ENCODE peak calls at places on chromosomes 4 and X, in ten cellular contexts. O, I, U, Y, X, B, K, A, E and D are unnamed samples. For H3K9me3 and H3K27me3, the result is how much of the 10 kb centered on the place peaks cover.

GRCh38 chrX:115948018-115948923 is 222.3 kb upstream of the AGTR2 start:
- DNase-seq in O (no peak), I (no peak), U (no peak), Y (no peak), X (no peak), B (no peak), K (no peak), A (no peak), E (no peak), D (no peak)

GRCh38 chr4:140653718-140654515 is 85.2 kb upstream of the UCP1 start:
- DNase-seq in O (no peak), I (no peak), U (peak), Y (no peak), X (no peak), B (peak), K (peak), A (no peak), E (peak), D (no peak)

GRCh38 chrX:11530621-11531020 is 135.1 kb downstream of the ARHGAP6 start:
- DNase-seq in O (no peak), I (no peak), U (peak), Y (no peak), X (no peak), B (peak), K (no peak), A (no peak), E (no peak), D (no peak)

GRCh38 chrX:54178100-54178940 is 4.7 kb downstream of the FAM120C start:
- DNase-seq in O (no peak), I (no peak), U (peak), Y (no peak), X (no peak), B (no peak), K (peak), A (no peak), E (no peak), D (no peak)

GRCh38 chr4:148222991-148223660 is 219.1 kb downstream of the NR3C2 start:
- DNase-seq in O (no peak), I (no peak), U (no peak), Y (no peak), X (no peak), B (no peak), K (no peak), A (no peak), E (no peak), D (peak)

GRCh38 chr4:150943831-150944230 is 71.3 kb downstream of the LRBA start:
- DNase-seq in O (no peak), I (no peak), U (no peak), Y (no peak), X (no peak), B (no peak), K (no peak), A (no peak), E (no peak), D (no peak)

GRCh38 chr4:170015285-170015684 is 10.9 kb downstream of the MFAP3L start:
- DNase-seq in O (no peak), I (no peak), U (no peak), Y (no peak), X (no peak), B (no peak), K (no peak), A (no peak), E (no peak), D (no peak)

GRCh38 chr4:148273501-148273986 is 168.7 kb downstream of the NR3C2 start:
- DNase-seq in O (no peak), I (no peak), U (no peak), Y (no peak), X (no peak), B (peak), K (peak), A (no peak), E (no peak), D (peak)

GRCh38 chr4:88526221-88526815 is 2.7 kb upstream of the PYURF start:
- DNase-seq in O (no peak), I (no peak), U (no peak), Y (no peak), X (no peak), B (no peak), K (peak), A (peak), E (no peak), D (no peak)

GRCh38 chr4:28229092-28229491 is 1368.5 kb downstream of the STIM2 start:
- DNase-seq in O (no peak), I (no peak), U (peak), Y (no peak), X (no peak), B (no peak), K (no peak), A (no peak), E (peak), D (no peak)

GRCh38 chr4:23290656-23291055 is 597.9 kb downstream of the GBA3 start:
- DNase-seq in O (no peak), I (no peak), U (peak), Y (no peak), X (no peak), B (no peak), K (no peak), A (no peak), E (no peak), D (no peak)

GRCh38 chrX:45907776-45908175 is 637.4 kb downstream of the ZNF674 start:
- DNase-seq in O (no peak), I (no peak), U (no peak), Y (no peak), X (no peak), B (no peak), K (no peak), A (no peak), E (no peak), D (no peak)

GRCh38 chrX:129634541-129634940 is 20.2 kb downstream of the APLN start:
- DNase-seq in O (no peak), I (no peak), U (no peak), Y (no peak), X (no peak), B (no peak), K (no peak), A (no peak), E (no peak), D (no peak)

GRCh38 chr4:173990879-173991231 is 292.6 kb downstream of the FBXO8 start:
- DNase-seq in O (peak), I (no peak), U (no peak), Y (peak), X (no peak), B (peak), K (peak), A (no peak), E (no peak), D (peak)

GRCh38 chr4:147580396-147580795 is 36.8 kb upstream of the TMEM184C start:
- DNase-seq in O (no peak), I (no peak), U (peak), Y (no peak), X (no peak), B (no peak), K (no peak), A (no peak), E (no peak), D (no peak)

GRCh38 chr4:127506283-127506682 is 126.5 kb upstream of the INTU start:
- DNase-seq in O (no peak), I (no peak), U (no peak), Y (no peak), X (no peak), B (no peak), K (no peak), A (no peak), E (no peak), D (no peak)

GRCh38 chr4:177384856-177385396 is 57.3 kb downstream of the AGA start:
- DNase-seq in O (no peak), I (no peak), U (no peak), Y (no peak), X (no peak), B (no peak), K (no peak), A (no peak), E (no peak), D (no peak)

GRCh38 chr4:2051086-2051485 is 8.0 kb upstream of the NAT8L start:
- DNase-seq in O (no peak), I (no peak), U (no peak), Y (peak), X (no peak), B (no peak), K (no peak), A (no peak), E (no peak), D (no peak)

GRCh38 chr4:7392438-7393374 is 42.0 kb downstream of the PSAPL1 start:
- DNase-seq in O (no peak), I (no peak), U (peak), Y (peak), X (no peak), B (peak), K (no peak), A (no peak), E (no peak), D (no peak)

GRCh38 chr4:252065-252601 is 53.1 kb downstream of the ZNF732 start:
- DNase-seq in O (no peak), I (no peak), U (no peak), Y (no peak), X (no peak), B (no peak), K (no peak), A (no peak), E (no peak), D (no peak)
- H3K9me3 ChIP-seq in O (under half), I (half or more), U (under half), Y (half or more), X (under half), B (under half), K (half or more), A (half or more), E (half or more), D (under half)

GRCh38 chrX:18897611-18898010 is 86.3 kb downstream of the PHKA2 start:
- DNase-seq in O (no peak), I (no peak), U (no peak), Y (no peak), X (no peak), B (no peak), K (no peak), A (no peak), E (no peak), D (no peak)

GRCh38 chrX:18898091-18898490 is 85.8 kb downstream of the PHKA2 start:
- DNase-seq in O (no peak), I (no peak), U (no peak), Y (no peak), X (no peak), B (no peak), K (no peak), A (no peak), E (no peak), D (no peak)

GRCh38 chrX:18900401-18900976 is 83.4 kb downstream of the PHKA2 start:
- DNase-seq in O (no peak), I (no peak), U (no peak), Y (no peak), X (no peak), B (no peak), K (no peak), A (no peak), E (no peak), D (no peak)

GRCh38 chrX:18898517-18898916 is 85.4 kb downstream of the PHKA2 start:
- DNase-seq in O (no peak), I (no peak), U (no peak), Y (no peak), X (no peak), B (no peak), K (no peak), A (no peak), E (no peak), D (no peak)

GRCh38 chrX:18899796-18900380 is 84.0 kb downstream of the PHKA2 start:
- DNase-seq in O (no peak), I (no peak), U (no peak), Y (no peak), X (no peak), B (no peak), K (peak), A (no peak), E (no peak), D (no peak)
- H3K27me3 ChIP-seq in O (under half), I (under half), U (under half), Y (under half), X (under half), B (under half), K (under half), A (under half), E (under half), D (under half)

DNA sequence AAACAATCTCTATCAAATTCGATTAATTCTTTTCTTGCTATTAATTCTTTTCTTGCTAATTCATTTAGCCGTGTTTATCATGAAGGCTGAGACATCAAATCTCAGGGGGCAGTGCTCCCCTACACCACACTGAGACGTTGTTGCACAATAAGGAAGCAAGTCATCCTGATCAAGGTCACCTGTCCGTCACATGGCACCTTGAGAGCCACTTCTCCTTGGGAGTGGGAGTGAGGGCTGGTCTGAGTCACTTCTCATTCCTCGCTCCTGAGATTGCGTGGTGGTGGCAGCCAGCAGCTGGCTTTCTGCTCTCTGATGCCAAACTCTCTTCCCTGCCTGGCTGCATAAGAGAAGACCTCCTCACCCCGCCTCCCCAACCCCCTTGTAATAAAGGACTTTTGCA is 312.9 kb upstream of the GATB start:
- DNase-seq in O (no peak), I (no peak), U (peak), Y (no peak), X (no peak), B (no peak), K (no peak), A (no peak), E (no peak), D (no peak)
- H3K9me3 ChIP-seq in O (under half), I (under half), U (under half), Y (under half), X (under half), B (under half), K (under half), A (under half), E (under half), D (under half)

GRCh38 chr4:121071640-121072037 is 696 bp downstream of the NDNF start:
- DNase-seq in O (no peak), I (no peak), U (no peak), Y (no peak), X (no peak), B (no peak), K (no peak), A (no peak), E (no peak), D (no peak)

GRCh38 chr4:121070274-121070673 is 2.1 kb downstream of the NDNF start:
- DNase-seq in O (peak), I (no peak), U (no peak), Y (no peak), X (no peak), B (peak), K (peak), A (no peak), E (peak), D (no peak)

GRCh38 chr4:121069419-121069818 is 2.9 kb downstream of the NDNF start:
- DNase-seq in O (no peak), I (no peak), U (no peak), Y (no peak), X (no peak), B (no peak), K (no peak), A (no peak), E (no peak), D (no peak)

GRCh38 chr4:121072080-121072835 is at the start of gene NDNF:
- DNase-seq in O (peak), I (peak), U (peak), Y (peak), X (no peak), B (peak), K (peak), A (peak), E (peak), D (peak)

GRCh38 chr4:121070696-121071639 is 1.4 kb downstream of the NDNF start:
- DNase-seq in O (peak), I (peak), U (no peak), Y (peak), X (no peak), B (peak), K (peak), A (peak), E (peak), D (peak)
- H3K27me3 ChIP-seq in O (under half), I (half or more), U (under half), Y (under half), X (under half), B (under half), K (under half), A (under half), E (under half), D (under half)

GRCh38 chr4:8700576-8700975 is 108.0 kb downstream of the CPZ start:
- DNase-seq in O (no peak), I (no peak), U (no peak), Y (no peak), X (no peak), B (no peak), K (no peak), A (no peak), E (no peak), D (no peak)

GRCh38 chr4:8699479-8700145 is 107.0 kb downstream of the CPZ start:
- DNase-seq in O (no peak), I (no peak), U (no peak), Y (no peak), X (no peak), B (no peak), K (no peak), A (no peak), E (no peak), D (no peak)

GRCh38 chr4:8697826-8698225 is 105.3 kb downstream of the CPZ start:
- DNase-seq in O (no peak), I (no peak), U (no peak), Y (no peak), X (no peak), B (no peak), K (no peak), A (no peak), E (no peak), D (no peak)

GRCh38 chr4:8698341-8699062 is 105.9 kb downstream of the CPZ start:
- DNase-seq in O (no peak), I (no peak), U (no peak), Y (no peak), X (no peak), B (no peak), K (no peak), A (no peak), E (no peak), D (no peak)

GRCh38 chr4:8699063-8699385 is 106.5 kb downstream of the CPZ start:
- DNase-seq in O (no peak), I (no peak), U (no peak), Y (no peak), X (no peak), B (no peak), K (no peak), A (no peak), E (no peak), D (no peak)
- H3K9me3 ChIP-seq in O (under half), I (under half), U (under half), Y (under half), X (under half), B (under half), K (under half), A (under half), E (under half), D (under half)

GRCh38 chrX:40151211-40152172 is 53.7 kb upstream of the BCOR start:
- DNase-seq in O (peak), I (no peak), U (no peak), Y (peak), X (no peak), B (peak), K (no peak), A (no peak), E (no peak), D (peak)

GRCh38 chrX:40149286-40150175 is 51.8 kb upstream of the BCOR start:
- DNase-seq in O (peak), I (no peak), U (no peak), Y (no peak), X (no peak), B (no peak), K (peak), A (no peak), E (no peak), D (no peak)

GRCh38 chrX:40152173-40152705 is 54.5 kb upstream of the BCOR start:
- DNase-seq in O (no peak), I (peak), U (no peak), Y (peak), X (no peak), B (no peak), K (peak), A (peak), E (no peak), D (peak)

GRCh38 chrX:40148439-40149285 is 50.9 kb upstream of the BCOR start:
- DNase-seq in O (no peak), I (no peak), U (no peak), Y (no peak), X (no peak), B (no peak), K (peak), A (no peak), E (no peak), D (no peak)

DNA sequence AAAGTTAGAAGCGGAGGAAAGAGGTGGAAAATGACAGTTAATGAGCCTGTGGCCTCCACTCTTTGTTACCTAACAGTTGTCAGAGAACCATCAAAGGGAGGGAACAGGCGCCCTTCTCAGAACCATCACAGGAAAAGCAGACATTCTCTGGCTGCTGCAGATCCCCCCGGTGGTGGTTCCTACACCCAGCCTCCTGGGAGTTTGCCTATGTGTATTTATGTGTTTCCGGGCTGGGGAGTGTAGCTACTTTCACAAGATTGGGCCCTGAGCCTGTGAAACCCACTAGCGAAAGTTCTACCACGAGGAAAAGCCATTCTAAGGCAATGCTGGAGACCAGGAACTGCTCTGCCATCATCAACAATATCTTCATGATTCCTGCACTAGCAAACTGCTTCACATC is 52.7 kb upstream of the BCOR start:
- DNase-seq in O (no peak), I (no peak), U (no peak), Y (no peak), X (no peak), B (no peak), K (no peak), A (no peak), E (no peak), D (no peak)
- H3K27me3 ChIP-seq in O (under half), I (under half), U (under half), Y (under half), X (under half), B (under half), K (under half), A (under half), E (under half), D (under half)

GRCh38 chr4:74338792-74339333 is 26.1 kb upstream of the EREG start:
- DNase-seq in O (no peak), I (no peak), U (no peak), Y (no peak), X (no peak), B (no peak), K (no peak), A (no peak), E (no peak), D (no peak)
- H3K9me3 ChIP-seq in O (under half), I (under half), U (under half), Y (under half), X (under half), B (under half), K (under half), A (under half), E (under half), D (under half)

GRCh38 chr4:121736735-121737351 is 28.1 kb downstream of the SMIM43 start:
- DNase-seq in O (peak), I (no peak), U (peak), Y (no peak), X (no peak), B (peak), K (peak), A (peak), E (peak), D (no peak)

GRCh38 chr4:121738780-121739547 is 26.0 kb downstream of the SMIM43 start:
- DNase-seq in O (no peak), I (no peak), U (peak), Y (no peak), X (no peak), B (peak), K (no peak), A (no peak), E (no peak), D (no peak)

GRCh38 chr4:121741751-121742150 is 23.2 kb downstream of the SMIM43 start:
- DNase-seq in O (no peak), I (no peak), U (no peak), Y (no peak), X (no peak), B (no peak), K (no peak), A (no peak), E (no peak), D (no peak)

GRCh38 chr4:121740796-121741409 is 24.1 kb downstream of the SMIM43 start:
- DNase-seq in O (no peak), I (no peak), U (no peak), Y (no peak), X (no peak), B (no peak), K (no peak), A (no peak), E (no peak), D (no peak)

GRCh38 chr4:121739575-121739974 is 25.4 kb downstream of the SMIM43 start:
- DNase-seq in O (no peak), I (no peak), U (no peak), Y (no peak), X (no peak), B (no peak), K (no peak), A (no peak), E (no peak), D (no peak)
- H3K27me3 ChIP-seq in O (under half), I (under half), U (under half), Y (under half), X (under half), B (under half), K (under half), A (under half), E (under half), D (under half)